ENCODE peak calls at places on chromosomes 6 and 20, in seven cellular contexts. J is heart right ventricle; L is MCF 10A; K is activated CD8-positive, alpha-beta T cell treated with anti-CD3 and anti-CD28 coated beads for 36 hours; E is choroid plexus epithelial cell; R is adrenal gland; G is endothelial cell. Z is an unnamed sample.
A peak's percentile ranks its signal among the peaks of the same experiment; 100 is the strongest.

GRCh38 chr20:43977252-43977651 is 62.6 kb downstream of the TOX2 start:
- DNase-seq in J (no peak), L (peak; percentile 49), K (no peak), E (peak; percentile 36), R (no peak), G (no peak), Z (no peak)

GRCh38 chr20:31671324-31671723 is 33.6 kb downstream of the COX4I2 start:
- DNase-seq in J (no peak), L (no peak), K (peak; percentile 0), E (no peak), R (no peak), G (no peak), Z (no peak)

GRCh38 chr6:158042245-158042798 is 60.7 kb downstream of the SYNJ2 start:
- DNase-seq in J (peak; percentile 67), L (peak; percentile 74), K (no peak), E (peak; percentile 91), R (peak; percentile 88), G (no peak), Z (no peak)

GRCh38 chr6:3326981-3327380 is 68.2 kb downstream of the PSMG4 start:
- DNase-seq in J (no peak), L (no peak), K (no peak), E (no peak), R (no peak), G (no peak), Z (no peak)

GRCh38 chr6:25366785-25367657 is 87.8 kb downstream of the CARMIL1 start:
- DNase-seq in J (no peak), L (peak; percentile 50), K (peak; percentile 66), E (peak; percentile 8), R (no peak), G (no peak), Z (no peak)

GRCh38 chr6:7087066-7087465 is 20.7 kb upstream of the RREB1 start:
- DNase-seq in J (no peak), L (no peak), K (no peak), E (peak; percentile 33), R (no peak), G (no peak), Z (no peak)

GRCh38 chr6:144283781-144284473 is 1.2 kb upstream of the UTRN start:
- DNase-seq in J (no peak), L (no peak), K (no peak), E (peak; percentile 62), R (no peak), G (no peak), Z (no peak)

GRCh38 chr6:155050311-155050710 is 55.2 kb downstream of the TIAM2 start:
- DNase-seq in J (no peak), L (no peak), K (peak; percentile 72), E (peak; percentile 67), R (no peak), G (no peak), Z (no peak)

GRCh38 chr6:11432091-11432490 is 105.5 kb upstream of the TMEM170B start:
- DNase-seq in J (no peak), L (no peak), K (no peak), E (no peak), R (no peak), G (no peak), Z (no peak)

GRCh38 chr6:142523485-142523884 is 221.7 kb downstream of the ADGRG6 start:
- DNase-seq in J (no peak), L (peak; percentile 53), K (no peak), E (no peak), R (no peak), G (no peak), Z (no peak)

GRCh38 chr6:16184129-16184528 is 54.3 kb upstream of the GMPR start:
- DNase-seq in J (no peak), L (peak; percentile 63), K (peak; percentile 33), E (peak; percentile 39), R (peak; percentile 50), G (no peak), Z (no peak)

GRCh38 chr6:30798501-30798900 is 54.2 kb upstream of the IER3 start:
- DNase-seq in J (no peak), L (no peak), K (no peak), E (peak; percentile 63), R (no peak), G (no peak), Z (no peak)

GRCh38 chr6:3389390-3390167 is 67.3 kb downstream of the SLC22A23 start:
- DNase-seq in J (peak; percentile 29), L (peak; percentile 92), K (no peak), E (peak; percentile 30), R (no peak), G (no peak), Z (no peak)

GRCh38 chr20:46145646-46146045 is 27.5 kb downstream of the CD40 start:
- DNase-seq in J (no peak), L (no peak), K (no peak), E (no peak), R (no peak), G (no peak), Z (no peak)

GRCh38 chr6:25278914-25279747 is at the start of gene CARMIL1:
- DNase-seq in J (peak; percentile 78), L (peak; percentile 92), K (peak; percentile 81), E (peak; percentile 61), R (peak; percentile 85), G (peak; percentile 82), Z (peak; percentile 69)

GRCh38 chr6:47180633-47181032 is 129.1 kb downstream of the TNFRSF21 start:
- DNase-seq in J (no peak), L (peak; percentile 89), K (peak; percentile 2), E (peak; percentile 60), R (no peak), G (no peak), Z (no peak)

GRCh38 chr20:50380697-50381040 is 129.5 kb upstream of the PTPN1 start:
- DNase-seq in J (no peak), L (peak; percentile 59), K (no peak), E (peak; percentile 65), R (peak; percentile 53), G (no peak), Z (no peak)

GRCh38 chr20:63979549-63980316 is at the start of gene SAMD10:
- DNase-seq in J (peak; percentile 45), L (no peak), K (peak; percentile 98), E (peak; percentile 68), R (peak; percentile 42), G (peak; percentile 66), Z (peak; percentile 60)
- TF ChIP-seq CTCF in J (no peak), L (no peak), K (peak; percentile 32), E (no peak), R (no peak), G (no peak), Z (peak; percentile 45)

GRCh38 chr6:528989-529388 is 127.9 kb downstream of the HUS1B start:
- DNase-seq in J (no peak), L (no peak), K (no peak), E (no peak), R (no peak), G (no peak), Z (no peak)

GRCh38 chr6:527989-528673 is 128.8 kb downstream of the HUS1B start:
- DNase-seq in J (no peak), L (no peak), K (no peak), E (no peak), R (no peak), G (no peak), Z (no peak)

GRCh38 chr6:520820-521219 is 129.3 kb downstream of the IRF4 start:
- DNase-seq in J (no peak), L (no peak), K (no peak), E (no peak), R (no peak), G (no peak), Z (no peak)

GRCh38 chr6:530425-530824 is 126.5 kb downstream of the HUS1B start:
- DNase-seq in J (no peak), L (no peak), K (no peak), E (no peak), R (no peak), G (no peak), Z (no peak)

GRCh38 chr6:524803-525202 is 132.1 kb downstream of the HUS1B start:
- DNase-seq in J (no peak), L (no peak), K (peak; percentile 67), E (peak; percentile 20), R (no peak), G (peak; percentile 33), Z (no peak)
- TF ChIP-seq CTCF in J (no peak), L (no peak), K (no peak), E (peak; percentile 24), R (no peak), G (no peak), Z (no peak)

DNA sequence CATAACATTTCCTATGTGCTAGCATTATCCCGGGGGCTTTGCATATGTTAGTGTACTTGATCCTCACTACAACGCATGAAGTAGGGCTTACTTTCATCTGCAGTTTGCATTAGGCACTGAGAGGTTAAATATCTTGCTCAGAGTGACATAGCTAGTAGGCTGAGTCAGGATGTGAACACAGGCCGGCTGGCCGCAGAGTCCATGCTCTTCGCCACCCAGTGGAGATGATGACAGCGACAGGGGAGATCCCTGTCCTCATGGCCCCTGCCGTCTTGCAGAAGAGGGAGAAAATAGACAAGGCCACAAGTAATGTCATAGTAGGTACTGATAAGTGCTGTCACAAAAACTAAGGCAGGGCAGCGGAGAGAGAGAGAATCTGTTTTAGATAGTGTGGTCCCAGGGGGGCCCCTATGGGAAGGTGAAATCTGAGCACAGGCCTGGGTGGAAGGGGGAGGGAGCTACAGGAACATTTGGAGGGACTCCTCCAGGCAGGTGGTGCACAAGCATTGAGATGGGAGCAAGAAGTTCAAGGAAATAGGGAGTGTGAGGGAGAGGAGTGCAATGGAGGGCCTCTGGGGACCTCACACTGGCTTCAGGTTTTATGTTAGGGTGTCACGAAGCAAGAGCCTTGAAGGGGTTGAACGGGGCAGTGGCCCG is 46.8 kb downstream of the LYRM4 start:
- DNase-seq in J (peak; percentile 33), L (no peak), K (no peak), E (peak; percentile 81), R (peak; percentile 70), G (no peak), Z (no peak)
- TF ChIP-seq CTCF in J (peak; percentile 57), L (no peak), K (no peak), E (peak; percentile 63), R (peak; percentile 42), G (no peak), Z (no peak)

GRCh38 chr6:111727041-111727440 is 121.4 kb upstream of the TRAF3IP2 start:
- DNase-seq in J (no peak), L (peak; percentile 40), K (no peak), E (no peak), R (no peak), G (no peak), Z (no peak)

GRCh38 chr6:111725446-111726112 is 119.9 kb upstream of the TRAF3IP2 start:
- DNase-seq in J (no peak), L (no peak), K (no peak), E (no peak), R (no peak), G (no peak), Z (no peak)

GRCh38 chr6:111730835-111731234 is 125.2 kb upstream of the TRAF3IP2 start:
- DNase-seq in J (peak; percentile 58), L (no peak), K (no peak), E (no peak), R (peak; percentile 23), G (no peak), Z (no peak)

GRCh38 chr6:111724505-111724904 is 118.8 kb upstream of the TRAF3IP2 start:
- DNase-seq in J (no peak), L (no peak), K (no peak), E (no peak), R (no peak), G (no peak), Z (no peak)

DNA sequence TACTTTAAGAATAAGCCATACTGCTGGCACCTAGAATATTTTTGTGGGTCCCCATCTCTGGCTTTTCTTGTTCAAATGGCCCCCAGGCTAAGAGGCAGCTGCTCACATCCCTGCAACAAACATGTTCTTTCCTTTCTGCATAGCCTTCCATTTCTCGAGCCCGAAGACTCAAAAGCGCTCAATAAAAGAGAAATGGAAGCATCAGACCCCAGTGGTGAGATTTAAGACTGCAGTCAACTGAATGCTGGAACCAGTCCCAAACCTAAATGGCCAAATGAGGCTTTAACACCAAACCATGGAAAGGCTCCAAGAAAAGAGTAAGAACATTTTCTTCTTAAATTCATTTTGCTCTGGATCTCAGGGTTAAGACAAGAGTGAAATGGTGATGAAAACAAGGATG is 122.1 kb upstream of the TRAF3IP2 start:
- DNase-seq in J (no peak), L (peak; percentile 28), K (no peak), E (peak; percentile 61), R (no peak), G (no peak), Z (no peak)
- TF ChIP-seq CTCF in J (peak; percentile 39), L (no peak), K (peak; percentile 56), E (peak; percentile 63), R (peak; percentile 40), G (peak; percentile 51), Z (peak; percentile 31)